ENCODE peak calls at places on chromosomes 7 and 10, in seven cellular contexts. C, L, V, K, S, F and Q are unnamed samples.
A peak's percentile ranks its signal among the peaks of the same experiment; 100 is the strongest.

GRCh38 chr10:16020836-16021235 is 160.5 kb upstream of the MINDY3 start:
- DNase-seq in C (no peak), L (no peak), V (no peak), K (no peak), S (no peak), F (no peak), Q (no peak)

GRCh38 chr7:52592698-52593097 is 442.7 kb upstream of the POM121L12 start:
- DNase-seq in C (no peak), L (no peak), V (no peak), K (no peak), S (no peak), F (no peak), Q (no peak)

GRCh38 chr7:107179326-107180163 is 10.7 kb downstream of the HBP1 start:
- DNase-seq in C (no peak), L (no peak), V (peak; percentile 26), K (no peak), S (no peak), F (peak; percentile 52), Q (no peak)

GRCh38 chr7:30879139-30880089 is 32.2 kb upstream of the AQP1 start:
- DNase-seq in C (no peak), L (no peak), V (no peak), K (no peak), S (peak; percentile 61), F (no peak), Q (no peak)

GRCh38 chr7:116153050-116153449 is 57.3 kb upstream of the TES start:
- DNase-seq in C (no peak), L (no peak), V (no peak), K (no peak), S (no peak), F (no peak), Q (no peak)

GRCh38 chr10:110893559-110894179 is 21.9 kb downstream of the PDCD4 start:
- DNase-seq in C (no peak), L (no peak), V (no peak), K (no peak), S (no peak), F (no peak), Q (no peak)

GRCh38 chr7:81869670-81870069 is 99.8 kb upstream of the HGF start:
- DNase-seq in C (no peak), L (no peak), V (no peak), K (no peak), S (no peak), F (peak; percentile 31), Q (no peak)

GRCh38 chr10:38038107-38038931 is 27.8 kb downstream of the ZNF33A start:
- DNase-seq in C (no peak), L (no peak), V (no peak), K (no peak), S (no peak), F (no peak), Q (no peak)

GRCh38 chr10:114413398-114413797 is 9.1 kb upstream of the AFAP1L2 start:
- DNase-seq in C (peak; percentile 53), L (peak; percentile 77), V (no peak), K (peak; percentile 68), S (no peak), F (peak; percentile 68), Q (no peak)

GRCh38 chr7:18408461-18408860 is 87.1 kb upstream of the HDAC9 start:
- DNase-seq in C (no peak), L (no peak), V (no peak), K (no peak), S (no peak), F (peak; percentile 56), Q (no peak)

GRCh38 chr10:52146766-52147165 is 167.3 kb upstream of the DKK1 start:
- DNase-seq in C (no peak), L (no peak), V (no peak), K (no peak), S (no peak), F (peak; percentile 63), Q (no peak)

GRCh38 chr7:100875356-100875751 is 451 bp downstream of the SRRT start:
- DNase-seq in C (no peak), L (no peak), V (no peak), K (no peak), S (no peak), F (no peak), Q (no peak)

GRCh38 chr7:45384499-45384898 is 189.7 kb upstream of the ADCY1 start:
- DNase-seq in C (no peak), L (no peak), V (no peak), K (no peak), S (no peak), F (no peak), Q (no peak)

GRCh38 chr10:101840102-101840684 is 3.4 kb downstream of the KCNIP2 start:
- DNase-seq in C (no peak), L (no peak), V (no peak), K (no peak), S (peak; percentile 69), F (no peak), Q (no peak)

GRCh38 chr10:116522803-116523381 is 22.8 kb upstream of the PNLIP start:
- DNase-seq in C (no peak), L (no peak), V (no peak), K (no peak), S (no peak), F (no peak), Q (no peak)

GRCh38 chr7:64889686-64890162 is 13.3 kb upstream of the ZNF273 start:
- DNase-seq in C (no peak), L (no peak), V (peak; percentile 14), K (no peak), S (peak; percentile 41), F (no peak), Q (no peak)

GRCh38 chr10:123093489-123093888 is 42.3 kb upstream of the HMX3 start:
- DNase-seq in C (no peak), L (no peak), V (no peak), K (no peak), S (peak; percentile 60), F (no peak), Q (no peak)

GRCh38 chr10:17335065-17335464 is 107.0 kb downstream of the VIM start:
- DNase-seq in C (no peak), L (no peak), V (no peak), K (no peak), S (no peak), F (no peak), Q (no peak)

GRCh38 chr10:95472304-95473088 is 88.7 kb downstream of the SORBS1 start:
- DNase-seq in C (no peak), L (no peak), V (no peak), K (no peak), S (no peak), F (no peak), Q (no peak)

GRCh38 chr10:132876967-132877366 is 65.4 kb downstream of the CFAP46 start:
- DNase-seq in C (no peak), L (peak; percentile 57), V (no peak), K (peak; percentile 47), S (peak; percentile 25), F (no peak), Q (peak; percentile 39)

GRCh38 chr7:151272877-151273276 is 24.4 kb upstream of the SMARCD3 start:
- DNase-seq in C (no peak), L (no peak), V (no peak), K (no peak), S (peak; percentile 42), F (no peak), Q (no peak)

GRCh38 chr7:106022193-106022821 is 59.2 kb downstream of the CDHR3 start:
- DNase-seq in C (no peak), L (no peak), V (no peak), K (no peak), S (no peak), F (no peak), Q (no peak)

GRCh38 chr7:27134392-27134791 is 3.8 kb upstream of the HOXA4 start:
- DNase-seq in C (no peak), L (no peak), V (peak; percentile 53), K (no peak), S (no peak), F (peak; percentile 80), Q (no peak)

GRCh38 chr10:22148956-22149355 is 68.9 kb downstream of the EBLN1 start:
- DNase-seq in C (no peak), L (no peak), V (no peak), K (no peak), S (no peak), F (no peak), Q (no peak)

GRCh38 chr10:71494980-71495381 is 98.3 kb downstream of the CDH23 start:
- DNase-seq in C (no peak), L (no peak), V (no peak), K (no peak), S (no peak), F (no peak), Q (no peak)

GRCh38 chr10:28738200-28738599 is 60.9 kb downstream of the BAMBI start:
- DNase-seq in C (no peak), L (no peak), V (peak; percentile 21), K (no peak), S (peak; percentile 77), F (no peak), Q (no peak)

GRCh38 chr7:30896041-30896440 is 15.6 kb upstream of the AQP1 start:
- DNase-seq in C (no peak), L (no peak), V (no peak), K (peak; percentile 12), S (no peak), F (no peak), Q (no peak)

DNA sequence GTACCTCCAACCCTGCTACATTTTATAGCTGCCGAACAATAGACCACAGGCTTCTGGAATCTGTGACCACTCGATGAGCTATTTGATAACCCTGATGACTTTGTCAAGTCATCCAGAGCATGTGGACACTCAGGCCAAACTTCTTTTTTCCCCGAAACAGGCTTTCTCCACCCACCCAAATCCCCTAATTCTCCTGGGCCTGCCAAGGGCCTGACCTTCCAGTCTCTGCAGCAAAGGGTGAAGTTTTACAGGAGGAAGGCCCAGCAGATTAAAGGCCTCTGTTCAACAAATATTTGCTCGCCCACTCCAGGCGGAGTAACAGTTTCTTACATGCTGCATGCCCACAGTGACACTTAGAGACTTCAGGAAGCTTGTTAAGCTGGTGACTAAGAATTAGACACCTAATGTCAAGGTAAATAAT is 2.0 kb downstream of the JCAD start:
- DNase-seq in C (no peak), L (no peak), V (no peak), K (no peak), S (peak; percentile 62), F (no peak), Q (no peak)
- H3K4me3 ChIP-seq in C (peak overlapping the region; percentile 80), L (peak overlapping the region; percentile 84), V (no peak overlapping the region), K (peak overlapping the region; percentile 89), S (peak overlapping the region; percentile 84), F (no peak overlapping the region), Q (peak overlapping the region; percentile 87)

DNA sequence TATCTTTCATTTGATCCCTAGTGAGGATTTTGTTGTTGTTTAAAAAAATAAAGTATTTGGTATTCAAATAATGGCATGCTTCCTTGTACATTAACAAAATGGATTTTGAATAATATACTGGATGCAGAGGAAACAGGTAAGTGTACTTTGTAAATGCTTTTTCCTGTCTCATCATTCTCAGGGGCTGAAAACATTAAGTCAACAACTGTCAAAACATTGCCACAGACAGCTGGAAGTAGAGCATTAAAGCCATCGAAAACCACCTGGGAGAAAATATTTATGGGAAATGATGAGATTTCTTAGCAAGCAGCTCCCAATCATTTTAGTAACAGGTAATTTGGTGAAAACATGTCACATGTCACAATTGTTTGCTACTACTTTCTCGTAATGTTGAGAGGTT is 10.7 kb downstream of the TAS2R39 start:
- DNase-seq in C (no peak), L (no peak), V (no peak), K (no peak), S (no peak), F (no peak), Q (no peak)
- H3K27me3 ChIP-seq in C (no peaks in the 10 kb centered on the region), L (no peaks in the 10 kb centered on the region), V (no peaks in the 10 kb centered on the region), K (no peaks in the 10 kb centered on the region), S (no peaks in the 10 kb centered on the region), F (no peaks in the 10 kb centered on the region), Q (no peaks in the 10 kb centered on the region)

GRCh38 chr10:130905386-130905785 is 406.1 kb downstream of the TCERG1L start:
- DNase-seq in C (no peak), L (no peak), V (no peak), K (no peak), S (peak; percentile 29), F (no peak), Q (no peak)
- H3K4me3 ChIP-seq in C (no peak overlapping the region), L (no peak overlapping the region), V (no peak overlapping the region), K (no peak overlapping the region), S (no peak overlapping the region), F (no peak overlapping the region), Q (no peak overlapping the region)

GRCh38 chr10:117796394-117796793 is 250.3 kb downstream of the RAB11FIP2 start:
- DNase-seq in C (no peak), L (no peak), V (no peak), K (no peak), S (no peak), F (no peak), Q (no peak)
- H3K27me3 ChIP-seq in C (peaks cover 4% of the 10 kb centered on the region), L (peaks cover 27% of the 10 kb centered on the region), V (no peaks in the 10 kb centered on the region), K (no peaks in the 10 kb centered on the region), S (peaks cover 55% of the 10 kb centered on the region), F (no peaks in the 10 kb centered on the region), Q (peaks cover 5% of the 10 kb centered on the region)